ENCODE peak calls at places on chromosome 10, in seven cellular contexts. One of them, this sample, is unnamed.

GRCh38 chr10:63466168-63466935 is 575 bp upstream of the JMJD1C start:
- DNase-seq in G401: peak; percentile 69
- DNase-seq in AG04450: no peak
- DNase-seq in WTC11: no peak
- DNase-seq in activated naive CD8-positive, alpha-beta T cell treated with anti-CD3 and anti-CD28 coated beads, Interleukin-2, amount 50 U/mL, for 16 hours: no peak
- DNase-seq in C1 segment of cervical spinal cord: no peak
- DNase-seq in CD4-positive, CD25-positive, alpha-beta regulatory T cell: peak; percentile 38
- DNase-seq in this sample: no peak

GRCh38 chr10:117441812-117442443 is 66.7 kb upstream of the PDZD8 start:
- DNase-seq in C1 segment of cervical spinal cord: no peak
- DNase-seq in WTC11: no peak
- DNase-seq in CD4-positive, CD25-positive, alpha-beta regulatory T cell: no peak
- DNase-seq in G401: no peak
- DNase-seq in activated naive CD8-positive, alpha-beta T cell treated with anti-CD3 and anti-CD28 coated beads, Interleukin-2, amount 50 U/mL, for 16 hours: no peak
- DNase-seq in AG04450: no peak
- DNase-seq in this sample: peak; percentile 89

GRCh38 chr10:110448682-110449418 is 48.9 kb upstream of the DUSP5 start:
- DNase-seq in CD4-positive, CD25-positive, alpha-beta regulatory T cell: no peak
- DNase-seq in G401: no peak
- DNase-seq in activated naive CD8-positive, alpha-beta T cell treated with anti-CD3 and anti-CD28 coated beads, Interleukin-2, amount 50 U/mL, for 16 hours: no peak
- DNase-seq in C1 segment of cervical spinal cord: no peak
- DNase-seq in WTC11: no peak
- DNase-seq in AG04450: no peak
- DNase-seq in this sample: no peak

GRCh38 chr10:119896937-119897336 is 4.4 kb downstream of the SEC23IP start:
- DNase-seq in CD4-positive, CD25-positive, alpha-beta regulatory T cell: no peak
- DNase-seq in activated naive CD8-positive, alpha-beta T cell treated with anti-CD3 and anti-CD28 coated beads, Interleukin-2, amount 50 U/mL, for 16 hours: no peak
- DNase-seq in C1 segment of cervical spinal cord: no peak
- DNase-seq in AG04450: no peak
- DNase-seq in WTC11: no peak
- DNase-seq in G401: peak; percentile 56
- DNase-seq in this sample: peak; percentile 32

GRCh38 chr10:32891261-32891660 is 66.8 kb downstream of the ITGB1 start:
- DNase-seq in AG04450: no peak
- DNase-seq in G401: no peak
- DNase-seq in CD4-positive, CD25-positive, alpha-beta regulatory T cell: no peak
- DNase-seq in activated naive CD8-positive, alpha-beta T cell treated with anti-CD3 and anti-CD28 coated beads, Interleukin-2, amount 50 U/mL, for 16 hours: no peak
- DNase-seq in WTC11: no peak
- DNase-seq in C1 segment of cervical spinal cord: no peak
- DNase-seq in this sample: no peak

GRCh38 chr10:73117976-73118743 is 7.9 kb downstream of the NUDT13 start:
- DNase-seq in AG04450: no peak
- DNase-seq in activated naive CD8-positive, alpha-beta T cell treated with anti-CD3 and anti-CD28 coated beads, Interleukin-2, amount 50 U/mL, for 16 hours: no peak
- DNase-seq in C1 segment of cervical spinal cord: no peak
- DNase-seq in CD4-positive, CD25-positive, alpha-beta regulatory T cell: no peak
- DNase-seq in G401: no peak
- DNase-seq in WTC11: no peak
- DNase-seq in this sample: no peak

GRCh38 chr10:28637346-28637745 is 40.0 kb upstream of the BAMBI start:
- DNase-seq in AG04450: no peak
- DNase-seq in CD4-positive, CD25-positive, alpha-beta regulatory T cell: no peak
- DNase-seq in activated naive CD8-positive, alpha-beta T cell treated with anti-CD3 and anti-CD28 coated beads, Interleukin-2, amount 50 U/mL, for 16 hours: no peak
- DNase-seq in WTC11: no peak
- DNase-seq in G401: no peak
- DNase-seq in C1 segment of cervical spinal cord: no peak
- DNase-seq in this sample: no peak

GRCh38 chr10:59648711-59649201 is 60.9 kb downstream of the SLC16A9 start:
- DNase-seq in CD4-positive, CD25-positive, alpha-beta regulatory T cell: no peak
- DNase-seq in G401: peak; percentile 36
- DNase-seq in activated naive CD8-positive, alpha-beta T cell treated with anti-CD3 and anti-CD28 coated beads, Interleukin-2, amount 50 U/mL, for 16 hours: no peak
- DNase-seq in WTC11: no peak
- DNase-seq in AG04450: no peak
- DNase-seq in C1 segment of cervical spinal cord: no peak
- DNase-seq in this sample: peak; percentile 30

GRCh38 chr10:86863443-86863842 is 94.0 kb downstream of the MMRN2 start:
- DNase-seq in WTC11: no peak
- DNase-seq in AG04450: no peak
- DNase-seq in G401: peak; percentile 39
- DNase-seq in activated naive CD8-positive, alpha-beta T cell treated with anti-CD3 and anti-CD28 coated beads, Interleukin-2, amount 50 U/mL, for 16 hours: no peak
- DNase-seq in C1 segment of cervical spinal cord: no peak
- DNase-seq in CD4-positive, CD25-positive, alpha-beta regulatory T cell: no peak
- DNase-seq in this sample: no peak

GRCh38 chr10:53140516-53140915 is 367.9 kb upstream of the MBL2 start:
- DNase-seq in WTC11: no peak
- DNase-seq in CD4-positive, CD25-positive, alpha-beta regulatory T cell: no peak
- DNase-seq in activated naive CD8-positive, alpha-beta T cell treated with anti-CD3 and anti-CD28 coated beads, Interleukin-2, amount 50 U/mL, for 16 hours: no peak
- DNase-seq in G401: no peak
- DNase-seq in C1 segment of cervical spinal cord: no peak
- DNase-seq in AG04450: no peak
- DNase-seq in this sample: peak; percentile 25

GRCh38 chr10:133484818-133485217 is 31.1 kb downstream of the SCART1 start:
- DNase-seq in C1 segment of cervical spinal cord: no peak
- DNase-seq in activated naive CD8-positive, alpha-beta T cell treated with anti-CD3 and anti-CD28 coated beads, Interleukin-2, amount 50 U/mL, for 16 hours: no peak
- DNase-seq in G401: no peak
- DNase-seq in WTC11: no peak
- DNase-seq in CD4-positive, CD25-positive, alpha-beta regulatory T cell: no peak
- DNase-seq in AG04450: no peak
- DNase-seq in this sample: no peak

GRCh38 chr10:24814568-24815313 is 91.1 kb upstream of the ARHGAP21 start:
- DNase-seq in activated naive CD8-positive, alpha-beta T cell treated with anti-CD3 and anti-CD28 coated beads, Interleukin-2, amount 50 U/mL, for 16 hours: no peak
- DNase-seq in CD4-positive, CD25-positive, alpha-beta regulatory T cell: no peak
- DNase-seq in G401: no peak
- DNase-seq in AG04450: no peak
- DNase-seq in WTC11: no peak
- DNase-seq in C1 segment of cervical spinal cord: no peak
- DNase-seq in this sample: no peak

GRCh38 chr10:48554668-48555067 is 50.2 kb downstream of the ARHGAP22 start:
- DNase-seq in activated naive CD8-positive, alpha-beta T cell treated with anti-CD3 and anti-CD28 coated beads, Interleukin-2, amount 50 U/mL, for 16 hours: no peak
- DNase-seq in C1 segment of cervical spinal cord: no peak
- DNase-seq in AG04450: no peak
- DNase-seq in WTC11: no peak
- DNase-seq in CD4-positive, CD25-positive, alpha-beta regulatory T cell: no peak
- DNase-seq in G401: no peak
- DNase-seq in this sample: no peak

GRCh38 chr10:119686465-119687191 is 35.4 kb downstream of the BAG3 start:
- DNase-seq in CD4-positive, CD25-positive, alpha-beta regulatory T cell: peak; percentile 78
- DNase-seq in G401: peak; percentile 86
- DNase-seq in C1 segment of cervical spinal cord: no peak
- DNase-seq in WTC11: peak; percentile 77
- DNase-seq in activated naive CD8-positive, alpha-beta T cell treated with anti-CD3 and anti-CD28 coated beads, Interleukin-2, amount 50 U/mL, for 16 hours: peak; percentile 78
- DNase-seq in AG04450: peak; percentile 69
- DNase-seq in this sample: peak; percentile 62

GRCh38 chr10:28280652-28281051 is 22.2 kb downstream of the MPP7 start:
- DNase-seq in CD4-positive, CD25-positive, alpha-beta regulatory T cell: no peak
- DNase-seq in C1 segment of cervical spinal cord: no peak
- DNase-seq in G401: no peak
- DNase-seq in WTC11: no peak
- DNase-seq in AG04450: no peak
- DNase-seq in activated naive CD8-positive, alpha-beta T cell treated with anti-CD3 and anti-CD28 coated beads, Interleukin-2, amount 50 U/mL, for 16 hours: no peak
- DNase-seq in this sample: no peak

GRCh38 chr10:103659674-103660363 is 166.3 kb downstream of the NEURL1 start:
- DNase-seq in WTC11: peak; percentile 23
- DNase-seq in AG04450: peak; percentile 69
- DNase-seq in activated naive CD8-positive, alpha-beta T cell treated with anti-CD3 and anti-CD28 coated beads, Interleukin-2, amount 50 U/mL, for 16 hours: peak; percentile 29
- DNase-seq in CD4-positive, CD25-positive, alpha-beta regulatory T cell: peak; percentile 85
- DNase-seq in G401: peak; percentile 85
- DNase-seq in C1 segment of cervical spinal cord: no peak
- DNase-seq in this sample: no peak

GRCh38 chr10:131943021-131943814 is 38.5 kb downstream of the BNIP3 start:
- DNase-seq in WTC11: peak; percentile 72
- DNase-seq in C1 segment of cervical spinal cord: no peak
- DNase-seq in G401: peak; percentile 73
- DNase-seq in AG04450: no peak
- DNase-seq in CD4-positive, CD25-positive, alpha-beta regulatory T cell: peak; percentile 15
- DNase-seq in activated naive CD8-positive, alpha-beta T cell treated with anti-CD3 and anti-CD28 coated beads, Interleukin-2, amount 50 U/mL, for 16 hours: no peak
- DNase-seq in this sample: no peak

GRCh38 chr10:92689663-92690210 is at the start of gene HHEX:
- DNase-seq in C1 segment of cervical spinal cord: no peak
- DNase-seq in G401: no peak
- DNase-seq in WTC11: peak; percentile 44
- DNase-seq in AG04450: no peak
- DNase-seq in activated naive CD8-positive, alpha-beta T cell treated with anti-CD3 and anti-CD28 coated beads, Interleukin-2, amount 50 U/mL, for 16 hours: no peak
- DNase-seq in CD4-positive, CD25-positive, alpha-beta regulatory T cell: peak; percentile 39
- DNase-seq in this sample: no peak

GRCh38 chr10:3085785-3086567 is 18.6 kb downstream of the PFKP start:
- DNase-seq in CD4-positive, CD25-positive, alpha-beta regulatory T cell: no peak
- DNase-seq in WTC11: no peak
- DNase-seq in C1 segment of cervical spinal cord: no peak
- DNase-seq in G401: no peak
- DNase-seq in AG04450: no peak
- DNase-seq in activated naive CD8-positive, alpha-beta T cell treated with anti-CD3 and anti-CD28 coated beads, Interleukin-2, amount 50 U/mL, for 16 hours: no peak
- DNase-seq in this sample: no peak

GRCh38 chr10:82206831-82207230 is 331.8 kb downstream of the NRG3 start:
- DNase-seq in C1 segment of cervical spinal cord: no peak
- DNase-seq in G401: no peak
- DNase-seq in activated naive CD8-positive, alpha-beta T cell treated with anti-CD3 and anti-CD28 coated beads, Interleukin-2, amount 50 U/mL, for 16 hours: no peak
- DNase-seq in CD4-positive, CD25-positive, alpha-beta regulatory T cell: no peak
- DNase-seq in AG04450: no peak
- DNase-seq in WTC11: no peak
- DNase-seq in this sample: peak; percentile 86

GRCh38 chr10:75646218-75646915 is 214.9 kb downstream of the LRMDA start:
- DNase-seq in WTC11: no peak
- DNase-seq in C1 segment of cervical spinal cord: no peak
- DNase-seq in AG04450: no peak
- DNase-seq in activated naive CD8-positive, alpha-beta T cell treated with anti-CD3 and anti-CD28 coated beads, Interleukin-2, amount 50 U/mL, for 16 hours: no peak
- DNase-seq in CD4-positive, CD25-positive, alpha-beta regulatory T cell: no peak
- DNase-seq in G401: no peak
- DNase-seq in this sample: no peak

GRCh38 chr10:49741108-49741995 is 20.8 kb downstream of the OGDHL start:
- DNase-seq in WTC11: no peak
- DNase-seq in AG04450: no peak
- DNase-seq in activated naive CD8-positive, alpha-beta T cell treated with anti-CD3 and anti-CD28 coated beads, Interleukin-2, amount 50 U/mL, for 16 hours: no peak
- DNase-seq in C1 segment of cervical spinal cord: no peak
- DNase-seq in CD4-positive, CD25-positive, alpha-beta regulatory T cell: no peak
- DNase-seq in G401: peak; percentile 43
- DNase-seq in this sample: no peak